ENCODE peak calls at places on chromosomes 11 and 22, in six cellular contexts. L is ureter; M is stomach; T is hippocampal formation; J is CMK; E is activated naive CD4-positive, alpha-beta T cell. S is an unnamed sample.

GRCh38 chr11:128232588-128232987 is 354.8 kb downstream of the ETS1 start:
- DNase-seq in E (peak), J (no peak), T (no peak), L (no peak), M (no peak), S (no peak)

GRCh38 chr11:121415861-121416260 is 36.3 kb upstream of the SORL1 start:
- DNase-seq in J (no peak), T (no peak), M (no peak), L (peak), E (no peak), S (no peak)

GRCh38 chr11:15136166-15136565 is 21.4 kb downstream of the INSC start:
- DNase-seq in M (no peak), T (no peak), E (no peak), L (no peak), J (no peak), S (no peak)

GRCh38 chr11:26709057-26709456 is 12.8 kb downstream of the SLC5A12 start:
- DNase-seq in M (no peak), E (no peak), L (no peak), T (no peak), J (no peak), S (no peak)

GRCh38 chr11:119188067-119188466 is 2.8 kb downstream of the NHERF4 start:
- DNase-seq in M (no peak), T (no peak), L (no peak), E (no peak), J (no peak), S (no peak)

GRCh38 chr11:2930705-2931415 is 1.6 kb upstream of the PHLDA2 start:
- DNase-seq in M (peak), L (peak), E (no peak), T (no peak), J (no peak), S (peak)

GRCh38 chr11:69149646-69150045 is 6.1 kb upstream of the SMIM38 start:
- DNase-seq in E (no peak), L (no peak), M (no peak), J (no peak), T (no peak), S (no peak)

GRCh38 chr11:2143652-2144548 is 4.7 kb upstream of the IGF2 start:
- DNase-seq in J (no peak), E (no peak), L (no peak), T (no peak), M (no peak), S (no peak)

GRCh38 chr11:10478574-10479550 is 23.8 kb downstream of the AMPD3 start:
- DNase-seq in E (no peak), J (no peak), M (no peak), T (peak), L (no peak), S (peak)

GRCh38 chr11:36376888-36377758 is 81.0 kb downstream of the PRR5L start:
- DNase-seq in E (no peak), M (peak), L (peak), T (no peak), J (no peak), S (no peak)

GRCh38 chr22:35037089-35037488 is 28.9 kb upstream of the ISX start:
- DNase-seq in L (no peak), E (no peak), T (no peak), J (no peak), M (no peak), S (no peak)

GRCh38 chr11:71498091-71498490 is 29.0 kb upstream of the KRTAP5-7 start:
- DNase-seq in E (no peak), J (no peak), L (no peak), T (no peak), M (peak), S (no peak)

GRCh38 chr22:46742576-46743221 is 4.6 kb upstream of the CERK start:
- DNase-seq in L (no peak), T (no peak), J (no peak), E (no peak), M (no peak), S (no peak)

GRCh38 chr22:26041931-26042330 is 127.3 kb upstream of the SEZ6L start:
- DNase-seq in L (no peak), J (no peak), M (no peak), T (no peak), E (no peak), S (no peak)

GRCh38 chr11:133078591-133079179 is 453.6 kb downstream of the OPCML start:
- DNase-seq in M (peak), L (no peak), T (peak), J (peak), E (no peak), S (no peak)

GRCh38 chr11:46296520-46297448 is 19.3 kb downstream of the CREB3L1 start:
- DNase-seq in J (no peak), E (no peak), M (no peak), L (peak), T (no peak), S (no peak)

GRCh38 chr11:125871391-125872137 is 15.9 kb upstream of the HYLS1 start:
- DNase-seq in T (no peak), E (no peak), L (no peak), J (no peak), M (peak), S (no peak)

GRCh38 chr11:57646756-57647303 is 2.9 kb downstream of the YPEL4 start:
- DNase-seq in E (no peak), L (no peak), M (no peak), J (no peak), T (no peak), S (no peak)

GRCh38 chr11:57248780-57249383 is 11.8 kb upstream of the APLNR start:
- DNase-seq in L (peak), M (peak), E (no peak), T (peak), J (no peak), S (no peak)

GRCh38 chr11:2135648-2136201 is 3.5 kb downstream of the IGF2 start:
- DNase-seq in L (no peak), E (no peak), T (no peak), J (no peak), M (no peak), S (no peak)

GRCh38 chr11:86795962-86796361 is 4.4 kb upstream of the PRSS23 start:
- DNase-seq in T (no peak), L (no peak), M (no peak), E (no peak), J (peak), S (no peak)

GRCh38 chr22:44130076-44130711 is 50.5 kb upstream of the PARVG start:
- DNase-seq in E (no peak), J (no peak), M (no peak), L (no peak), T (no peak), S (no peak)

GRCh38 chr11:120816176-120816575 is 207.7 kb upstream of the TBCEL start:
- DNase-seq in E (no peak), J (no peak), T (no peak), L (no peak), M (no peak), S (no peak)

GRCh38 chr11:62054484-62055121 is 69.2 kb upstream of the INCENP start:
- DNase-seq in T (no peak), J (no peak), L (no peak), E (no peak), M (peak), S (no peak)

GRCh38 chr11:108237058-108237481 is 14.2 kb downstream of the ATM start:
- DNase-seq in E (no peak), T (no peak), M (no peak), J (no peak), L (no peak), S (no peak)